ENCODE peak calls at places on chromosomes 1 and 21, in six cellular contexts. D is DMS79, I is posterior cingulate gyrus, E is foreskin fibroblast, Y is T-helper 1 cell, W is aorta. A is an unnamed sample.

GRCh38 chr1:93681549-93682412 is at the start of gene BCAR3:
- DNase-seq in D (peak), I (peak), E (peak), Y (no peak), W (peak), A (peak)

GRCh38 chr1:222886194-222887126 is 71.6 kb downstream of the DISP1 start:
- DNase-seq in D (no peak), I (no peak), E (no peak), Y (no peak), W (no peak), A (no peak)

GRCh38 chr1:2595812-2596529 is 9.4 kb downstream of the PRXL2B start:
- DNase-seq in D (no peak), I (no peak), E (no peak), Y (no peak), W (peak), A (no peak)

GRCh38 chr1:1890506-1891348 is at the start of gene GNB1:
- DNase-seq in D (peak), I (peak), E (peak), Y (peak), W (peak), A (peak)

GRCh38 chr1:9270290-9270900 is 22.3 kb upstream of the SPSB1 start:
- DNase-seq in D (peak), I (no peak), E (no peak), Y (no peak), W (peak), A (no peak)

GRCh38 chr1:6162773-6163172 is 17.3 kb downstream of the CHD5 start:
- DNase-seq in D (peak), I (no peak), E (no peak), Y (no peak), W (no peak), A (peak)

GRCh38 chr1:53554592-53555305 is 95.5 kb downstream of the DMRTB1 start:
- DNase-seq in D (no peak), I (no peak), E (no peak), Y (no peak), W (peak), A (no peak)

GRCh38 chr1:197614916-197615692 is 160.2 kb downstream of the DENND1B start:
- DNase-seq in D (no peak), I (peak), E (peak), Y (peak), W (no peak), A (no peak)

GRCh38 chr1:6454856-6455751 is 10.9 kb downstream of the TNFRSF25 start:
- DNase-seq in D (no peak), I (no peak), E (no peak), Y (no peak), W (no peak), A (no peak)

GRCh38 chr1:45615885-45616284 is 8.0 kb downstream of the CCDC17 start:
- DNase-seq in D (no peak), I (no peak), E (no peak), Y (no peak), W (no peak), A (no peak)

GRCh38 chr1:94654031-94654430 is 112.5 kb upstream of the F3 start:
- DNase-seq in D (no peak), I (no peak), E (peak), Y (no peak), W (no peak), A (no peak)

GRCh38 chr1:96865731-96866684 is 144.4 kb downstream of the PTBP2 start:
- DNase-seq in D (no peak), I (no peak), E (peak), Y (no peak), W (no peak), A (no peak)

GRCh38 chr1:110425611-110426152 is 18.2 kb upstream of the LAMTOR5 start:
- DNase-seq in D (no peak), I (peak), E (no peak), Y (no peak), W (no peak), A (peak)

GRCh38 chr1:109498161-109498801 is 4.4 kb downstream of the CYB561D1 start:
- DNase-seq in D (peak), I (no peak), E (no peak), Y (no peak), W (no peak), A (peak)

GRCh38 chr1:53508991-53509663 is 49.9 kb downstream of the DMRTB1 start:
- DNase-seq in D (no peak), I (no peak), E (no peak), Y (no peak), W (no peak), A (no peak)

GRCh38 chr1:212488436-212489283 is 55.9 kb downstream of the NENF start:
- DNase-seq in D (no peak), I (peak), E (no peak), Y (no peak), W (peak), A (peak)

GRCh38 chr1:229229721-229230135 is 41.2 kb upstream of the RAB4A start:
- DNase-seq in D (no peak), I (peak), E (peak), Y (no peak), W (peak), A (peak)

GRCh38 chr21:41396452-41397107 is 29.5 kb upstream of the MX1 start:
- DNase-seq in D (no peak), I (no peak), E (no peak), Y (no peak), W (peak), A (no peak)

GRCh38 chr1:16178596-16179497 is 23.0 kb upstream of the EPHA2 start:
- DNase-seq in D (no peak), I (no peak), E (no peak), Y (no peak), W (no peak), A (no peak)

GRCh38 chr1:220487297-220487820 is 40.6 kb upstream of the MARK1 start:
- DNase-seq in D (peak), I (no peak), E (peak), Y (no peak), W (no peak), A (no peak)

GRCh38 chr1:172914517-172915144 is 136.1 kb downstream of the TNFSF18 start:
- DNase-seq in D (no peak), I (no peak), E (peak), Y (no peak), W (no peak), A (no peak)

GRCh38 chr1:97247196-97247595 is 525.6 kb downstream of the PTBP2 start:
- DNase-seq in D (no peak), I (no peak), E (peak), Y (no peak), W (no peak), A (no peak)

GRCh38 chr1:216945506-216946080 is 222.4 kb upstream of the ESRRG start:
- DNase-seq in D (no peak), I (no peak), E (no peak), Y (no peak), W (no peak), A (peak)

GRCh38 chr1:147247656-147248238 is 5.3 kb downstream of the CHD1L start:
- DNase-seq in D (no peak), I (no peak), E (no peak), Y (no peak), W (no peak), A (no peak)

GRCh38 chr1:65065535-65066378 is 82.2 kb upstream of the AK4 start:
- DNase-seq in D (no peak), I (no peak), E (no peak), Y (no peak), W (peak), A (peak)

GRCh38 chr1:31243451-31244286 is 4.0 kb upstream of the NKAIN1 start:
- DNase-seq in D (no peak), I (peak), E (no peak), Y (no peak), W (no peak), A (no peak)

GRCh38 chr1:93908394-93909145 is 660 bp downstream of the GCLM start:
- DNase-seq in D (no peak), I (peak), E (peak), Y (peak), W (peak), A (peak)

GRCh38 chr1:89545264-89546038 is 20.8 kb downstream of the LRRC8B start:
- DNase-seq in D (no peak), I (no peak), E (no peak), Y (no peak), W (no peak), A (no peak)

A was measured in cerebellum.